ENCODE peak calls at places on chromosomes 4 and X, in ten cellular contexts. One of them, this sample, is unnamed.

GRCh38 chrX:46611658-46612362 is 38.2 kb downstream of the CHST7 start:
- DNase-seq in SK-N-SH: no peak
- DNase-seq in astrocyte: no peak
- DNase-seq in OCI-LY7: no peak
- DNase-seq in hepatocyte: no peak
- DNase-seq in IMR-90: no peak
- DNase-seq in GM12878: no peak
- DNase-seq in GM23338: no peak
- DNase-seq in PC-9: no peak
- DNase-seq in HCT116: no peak
- DNase-seq in this sample: no peak

GRCh38 chr4:150255610-150256580 is 177.7 kb downstream of the DCLK2 start:
- DNase-seq in SK-N-SH: no peak
- DNase-seq in astrocyte: no peak
- DNase-seq in OCI-LY7: no peak
- DNase-seq in hepatocyte: no peak
- DNase-seq in IMR-90: no peak
- DNase-seq in GM12878: no peak
- DNase-seq in GM23338: no peak
- DNase-seq in PC-9: no peak
- DNase-seq in HCT116: no peak
- DNase-seq in this sample: no peak

GRCh38 chr4:78621395-78621794 is 69.8 kb downstream of the ANXA3 start:
- DNase-seq in SK-N-SH: no peak
- DNase-seq in astrocyte: no peak
- DNase-seq in OCI-LY7: no peak
- DNase-seq in hepatocyte: no peak
- DNase-seq in IMR-90: no peak
- DNase-seq in GM12878: no peak
- DNase-seq in GM23338: no peak
- DNase-seq in PC-9: no peak
- DNase-seq in HCT116: no peak
- DNase-seq in this sample: no peak

GRCh38 chr4:8586671-8587468 is 5.7 kb upstream of the CPZ start:
- DNase-seq in SK-N-SH: no peak
- DNase-seq in astrocyte: no peak
- DNase-seq in OCI-LY7: peak; percentile 11
- DNase-seq in hepatocyte: no peak
- DNase-seq in IMR-90: no peak
- DNase-seq in GM12878: no peak
- DNase-seq in GM23338: no peak
- DNase-seq in PC-9: no peak
- DNase-seq in HCT116: no peak
- DNase-seq in this sample: no peak

GRCh38 chrX:115229337-115229991 is 4.4 kb downstream of the LRCH2 start:
- DNase-seq in SK-N-SH: no peak
- DNase-seq in astrocyte: no peak
- DNase-seq in OCI-LY7: no peak
- DNase-seq in hepatocyte: peak; percentile 38
- DNase-seq in IMR-90: no peak
- DNase-seq in GM12878: no peak
- DNase-seq in GM23338: no peak
- DNase-seq in PC-9: peak; percentile 65
- DNase-seq in HCT116: no peak
- DNase-seq in this sample: no peak

GRCh38 chr4:59612235-59612634 is 1587.9 kb upstream of the ADGRL3 start:
- DNase-seq in SK-N-SH: no peak
- DNase-seq in astrocyte: peak; percentile 72
- DNase-seq in OCI-LY7: no peak
- DNase-seq in hepatocyte: peak; percentile 33
- DNase-seq in IMR-90: peak; percentile 2
- DNase-seq in GM12878: no peak
- DNase-seq in GM23338: no peak
- DNase-seq in PC-9: no peak
- DNase-seq in HCT116: no peak
- DNase-seq in this sample: peak; percentile 75

GRCh38 chrX:15242899-15243555 is 26.9 kb downstream of the ASB9 start:
- DNase-seq in SK-N-SH: peak; percentile 51
- DNase-seq in astrocyte: peak; percentile 22
- DNase-seq in OCI-LY7: peak; percentile 20
- DNase-seq in hepatocyte: peak; percentile 69
- DNase-seq in IMR-90: peak; percentile 59
- DNase-seq in GM12878: peak; percentile 17
- DNase-seq in GM23338: peak; percentile 36
- DNase-seq in PC-9: peak; percentile 40
- DNase-seq in HCT116: peak; percentile 43
- DNase-seq in this sample: peak; percentile 60

GRCh38 chr4:164768516-164768915 is 14.6 kb downstream of the SMIM31 start:
- DNase-seq in SK-N-SH: no peak
- DNase-seq in astrocyte: no peak
- DNase-seq in OCI-LY7: peak; percentile 7
- DNase-seq in hepatocyte: peak; percentile 14
- DNase-seq in IMR-90: peak; percentile 3
- DNase-seq in GM12878: no peak
- DNase-seq in GM23338: peak; percentile 64
- DNase-seq in PC-9: no peak
- DNase-seq in HCT116: peak; percentile 6
- DNase-seq in this sample: peak; percentile 20

GRCh38 chr4:118265312-118266144 is 87.3 kb downstream of the PRSS12 start:
- DNase-seq in SK-N-SH: peak; percentile 71
- DNase-seq in astrocyte: no peak
- DNase-seq in OCI-LY7: no peak
- DNase-seq in hepatocyte: peak; percentile 31
- DNase-seq in IMR-90: no peak
- DNase-seq in GM12878: no peak
- DNase-seq in GM23338: peak; percentile 60
- DNase-seq in PC-9: peak; percentile 53
- DNase-seq in HCT116: no peak
- DNase-seq in this sample: no peak
- H2AFZ ChIP-seq in SK-N-SH: peak overlapping the region; percentile 89
- H2AFZ ChIP-seq in astrocyte: peak overlapping the region; percentile 87
- H2AFZ ChIP-seq in OCI-LY7: no peak overlapping the region
- H2AFZ ChIP-seq in hepatocyte: no peak overlapping the region
- H2AFZ ChIP-seq in IMR-90: peak overlapping the region; percentile 80
- H2AFZ ChIP-seq in GM12878: no peak overlapping the region
- H2AFZ ChIP-seq in GM23338: peak overlapping the region; percentile 97
- H2AFZ ChIP-seq in PC-9: peak overlapping the region; percentile 80
- H2AFZ ChIP-seq in HCT116: no peak overlapping the region
- H2AFZ ChIP-seq in this sample: peak overlapping the region; percentile 70

GRCh38 chr4:86036729-86037128 is 323.1 kb downstream of the MAPK10 start:
- DNase-seq in SK-N-SH: no peak
- DNase-seq in astrocyte: peak; percentile 80
- DNase-seq in OCI-LY7: no peak
- DNase-seq in hepatocyte: no peak
- DNase-seq in IMR-90: peak; percentile 69
- DNase-seq in GM12878: no peak
- DNase-seq in GM23338: no peak
- DNase-seq in PC-9: peak; percentile 63
- DNase-seq in HCT116: no peak
- DNase-seq in this sample: peak; percentile 83
- H3K27ac ChIP-seq in SK-N-SH: no peak overlapping the region
- H3K27ac ChIP-seq in astrocyte: peak overlapping the region; percentile 39
- H3K27ac ChIP-seq in OCI-LY7: no peak overlapping the region
- H3K27ac ChIP-seq in hepatocyte: no peak overlapping the region
- H3K27ac ChIP-seq in IMR-90: no peak overlapping the region
- H3K27ac ChIP-seq in GM12878: no peak overlapping the region
- H3K27ac ChIP-seq in GM23338: no peak overlapping the region
- H3K27ac ChIP-seq in PC-9: peak overlapping the region; percentile 64
- H3K27ac ChIP-seq in HCT116: no peak overlapping the region
- H3K27ac ChIP-seq in this sample: no peak overlapping the region

DNA sequence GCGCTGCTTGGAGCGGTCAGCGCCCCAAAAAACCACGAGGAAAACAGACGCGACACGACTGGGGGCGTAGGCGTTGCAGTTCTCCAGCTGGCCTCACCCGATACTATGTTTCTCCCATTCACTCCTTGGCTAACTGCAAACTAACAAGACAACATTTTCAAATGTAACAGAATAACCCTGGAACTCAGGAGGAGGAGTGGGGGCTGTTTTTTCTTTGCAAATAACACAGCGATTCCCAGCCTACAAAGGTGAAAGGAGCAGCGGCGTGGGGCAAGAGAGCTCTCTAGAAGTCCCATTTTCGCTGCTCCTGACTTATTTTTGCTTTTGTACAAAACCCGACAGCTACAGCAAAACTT is 1.7 kb downstream of the SOX3 start:
- DNase-seq in SK-N-SH: peak; percentile 10
- DNase-seq in astrocyte: no peak
- DNase-seq in OCI-LY7: no peak
- DNase-seq in hepatocyte: no peak
- DNase-seq in IMR-90: no peak
- DNase-seq in GM12878: no peak
- DNase-seq in GM23338: no peak
- DNase-seq in PC-9: no peak
- DNase-seq in HCT116: no peak
- DNase-seq in this sample: no peak
- TF ChIP-seq CTCF in SK-N-SH: no peak
- TF ChIP-seq CTCF in astrocyte: no peak
- TF ChIP-seq CTCF in OCI-LY7: no peak
- TF ChIP-seq CTCF in hepatocyte: no peak
- TF ChIP-seq CTCF in IMR-90: no peak
- TF ChIP-seq CTCF in GM12878: no peak
- TF ChIP-seq CTCF in GM23338: no peak
- TF ChIP-seq CTCF in PC-9: no peak
- TF ChIP-seq CTCF in HCT116: no peak
- TF ChIP-seq CTCF in this sample: no peak

GRCh38 chr4:63729519-63729918 is 679.7 kb downstream of the TECRL start:
- DNase-seq in SK-N-SH: no peak
- DNase-seq in astrocyte: no peak
- DNase-seq in OCI-LY7: no peak
- DNase-seq in hepatocyte: no peak
- DNase-seq in IMR-90: no peak
- DNase-seq in GM12878: no peak
- DNase-seq in GM23338: no peak
- DNase-seq in PC-9: no peak
- DNase-seq in HCT116: no peak
- DNase-seq in this sample: no peak

DNA sequence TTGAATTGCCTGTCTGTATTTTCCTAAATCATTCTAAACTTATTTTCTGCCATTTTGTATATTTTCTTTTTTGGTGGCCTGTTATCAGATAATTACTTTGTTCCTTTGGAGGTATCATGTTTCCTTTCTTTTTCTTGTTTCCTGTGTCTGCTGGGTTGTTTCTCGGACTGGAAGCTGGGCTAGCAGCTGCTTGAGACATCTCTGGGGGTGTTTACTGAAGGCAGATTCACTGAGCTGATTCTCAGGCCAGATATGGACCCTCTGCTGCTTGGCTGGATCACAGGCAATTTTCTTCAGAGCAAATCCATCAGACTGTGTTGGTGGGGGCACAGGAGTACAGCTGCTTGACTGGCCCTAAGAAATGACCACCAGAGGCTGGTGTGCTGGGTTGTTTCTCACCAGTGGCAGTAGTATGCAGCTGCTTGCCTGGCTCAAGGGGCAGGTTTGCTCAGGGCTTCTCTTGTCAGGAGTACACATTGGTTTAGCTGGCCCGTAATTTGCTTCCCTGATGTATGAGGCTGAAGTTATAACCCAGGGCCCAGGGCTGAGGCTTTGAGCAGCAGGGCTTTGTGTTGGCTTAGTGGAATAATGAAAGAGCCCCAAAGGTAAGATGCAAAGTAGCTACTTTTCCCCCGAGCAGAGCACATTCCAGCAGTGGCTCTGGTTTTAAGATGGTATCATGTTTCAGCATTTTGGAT is 680.6 kb downstream of the TECRL start:
- DNase-seq in SK-N-SH: no peak
- DNase-seq in astrocyte: no peak
- DNase-seq in OCI-LY7: no peak
- DNase-seq in hepatocyte: no peak
- DNase-seq in IMR-90: no peak
- DNase-seq in GM12878: no peak
- DNase-seq in GM23338: peak; percentile 44
- DNase-seq in PC-9: no peak
- DNase-seq in HCT116: no peak
- DNase-seq in this sample: no peak
- H2AFZ ChIP-seq in SK-N-SH: no peak overlapping the region
- H2AFZ ChIP-seq in astrocyte: no peak overlapping the region
- H2AFZ ChIP-seq in OCI-LY7: no peak overlapping the region
- H2AFZ ChIP-seq in hepatocyte: no peak overlapping the region
- H2AFZ ChIP-seq in IMR-90: no peak overlapping the region
- H2AFZ ChIP-seq in GM12878: no peak overlapping the region
- H2AFZ ChIP-seq in GM23338: peak overlapping the region; percentile 94
- H2AFZ ChIP-seq in PC-9: no peak overlapping the region
- H2AFZ ChIP-seq in HCT116: no peak overlapping the region
- H2AFZ ChIP-seq in this sample: no peak overlapping the region

DNA sequence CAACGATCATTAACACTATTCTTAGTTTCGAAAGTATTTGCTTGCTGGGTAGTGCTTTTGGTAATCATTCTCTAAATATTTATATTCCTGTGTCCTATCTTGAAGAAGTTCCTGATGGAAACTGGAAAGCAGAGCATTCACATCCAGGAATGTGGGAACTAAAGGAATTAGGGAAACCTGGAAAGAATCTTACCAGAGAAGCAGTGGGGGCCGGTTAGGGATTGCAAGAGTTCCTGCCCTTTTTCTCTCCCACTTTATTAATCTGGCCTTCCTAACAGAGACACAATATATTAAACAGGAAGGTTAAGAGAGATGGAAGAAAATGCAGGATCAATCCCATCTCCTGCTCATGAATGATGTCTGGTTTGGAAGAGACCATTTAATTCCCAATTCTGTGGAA is 52.1 kb downstream of the C4orf51 start:
- DNase-seq in SK-N-SH: no peak
- DNase-seq in astrocyte: no peak
- DNase-seq in OCI-LY7: no peak
- DNase-seq in hepatocyte: no peak
- DNase-seq in IMR-90: no peak
- DNase-seq in GM12878: no peak
- DNase-seq in GM23338: peak; percentile 62
- DNase-seq in PC-9: no peak
- DNase-seq in HCT116: no peak
- DNase-seq in this sample: no peak
- H3K27ac ChIP-seq in SK-N-SH: peak overlapping the region; percentile 100
- H3K27ac ChIP-seq in astrocyte: peak overlapping the region; percentile 92
- H3K27ac ChIP-seq in OCI-LY7: no peak overlapping the region
- H3K27ac ChIP-seq in hepatocyte: peak overlapping the region; percentile 99
- H3K27ac ChIP-seq in IMR-90: peak overlapping the region; percentile 59
- H3K27ac ChIP-seq in GM12878: no peak overlapping the region
- H3K27ac ChIP-seq in GM23338: peak overlapping the region; percentile 100
- H3K27ac ChIP-seq in PC-9: peak overlapping the region; percentile 100
- H3K27ac ChIP-seq in HCT116: no peak overlapping the region
- H3K27ac ChIP-seq in this sample: no peak overlapping the region

DNA sequence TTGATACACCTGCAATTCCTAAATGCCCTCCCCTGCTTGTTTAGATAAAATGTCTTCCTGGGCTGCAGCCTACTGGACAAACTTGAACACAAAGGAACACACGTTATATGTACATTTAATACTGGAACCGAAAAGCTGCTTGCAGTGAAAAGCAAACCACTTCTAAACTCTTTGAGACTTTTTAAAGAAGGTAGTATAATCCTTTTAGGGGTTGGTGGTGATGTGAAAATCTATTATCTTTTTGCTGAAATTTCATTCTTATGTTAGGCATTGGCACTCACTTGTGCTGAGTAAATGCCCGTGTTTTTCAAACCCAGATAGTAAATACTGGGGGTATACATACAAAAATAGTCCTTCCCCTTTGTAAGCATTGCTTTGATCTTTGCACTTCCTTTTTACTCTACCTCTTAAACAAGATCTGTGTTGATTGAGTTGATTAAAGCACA is 2.2 kb downstream of the NFKB1 start:
- DNase-seq in SK-N-SH: peak; percentile 14
- DNase-seq in astrocyte: no peak
- DNase-seq in OCI-LY7: peak; percentile 54
- DNase-seq in hepatocyte: no peak
- DNase-seq in IMR-90: no peak
- DNase-seq in GM12878: no peak
- DNase-seq in GM23338: no peak
- DNase-seq in PC-9: no peak
- DNase-seq in HCT116: no peak
- DNase-seq in this sample: no peak
- TF ChIP-seq CTCF in SK-N-SH: no peak
- TF ChIP-seq CTCF in astrocyte: no peak
- TF ChIP-seq CTCF in OCI-LY7: no peak
- TF ChIP-seq CTCF in hepatocyte: no peak
- TF ChIP-seq CTCF in IMR-90: no peak
- TF ChIP-seq CTCF in GM12878: no peak
- TF ChIP-seq CTCF in GM23338: no peak
- TF ChIP-seq CTCF in PC-9: no peak
- TF ChIP-seq CTCF in HCT116: no peak
- TF ChIP-seq CTCF in this sample: no peak

This sample was measured in fibroblast of lung.